ENCODE peak calls at places on chromosomes 2 and 18, in seven cellular contexts. H, R, Z, I, A, E and J are unnamed samples.

GRCh38 chr2:19336781-19337180 is 21.6 kb downstream of the OSR1 start:
- DNase-seq in H (no peak), R (no peak), Z (no peak), I (no peak), A (no peak), E (no peak), J (no peak)

GRCh38 chr2:173612354-173612753 is 257.7 kb downstream of the CDCA7 start:
- DNase-seq in H (no peak), R (peak; percentile 44), Z (no peak), I (no peak), A (no peak), E (no peak), J (no peak)

GRCh38 chr18:43661570-43661969 is 384.3 kb upstream of the SYT4 start:
- DNase-seq in H (peak; percentile 44), R (peak; percentile 63), Z (peak; percentile 41), I (peak; percentile 9), A (peak; percentile 16), E (peak; percentile 71), J (peak; percentile 46)

GRCh38 chr18:40956213-40956612 is 998.8 kb upstream of the PIK3C3 start:
- DNase-seq in H (no peak), R (no peak), Z (no peak), I (no peak), A (no peak), E (no peak), J (no peak)

GRCh38 chr2:165778653-165779451 is 15.2 kb downstream of the GALNT3 start:
- DNase-seq in H (peak; percentile 7), R (peak; percentile 67), Z (no peak), I (no peak), A (peak; percentile 38), E (no peak), J (no peak)

GRCh38 chr2:235689427-235689853 is 195.6 kb downstream of the AGAP1 start:
- DNase-seq in H (no peak), R (no peak), Z (no peak), I (no peak), A (no peak), E (no peak), J (no peak)

GRCh38 chr2:47015206-47015605 is 99.6 kb upstream of the MCFD2 start:
- DNase-seq in H (no peak), R (no peak), Z (no peak), I (no peak), A (no peak), E (no peak), J (no peak)

GRCh38 chr18:28529644-28530043 is 352.7 kb upstream of the CDH2 start:
- DNase-seq in H (peak; percentile 52), R (no peak), Z (no peak), I (no peak), A (no peak), E (no peak), J (no peak)

GRCh38 chr2:219331560-219332213 is 857 bp downstream of the RESP18 start:
- DNase-seq in H (no peak), R (no peak), Z (peak; percentile 66), I (peak; percentile 12), A (no peak), E (peak; percentile 26), J (no peak)

GRCh38 chr18:3118195-3119010 is 101.4 kb downstream of the MYOM1 start:
- DNase-seq in H (no peak), R (no peak), Z (no peak), I (no peak), A (no peak), E (no peak), J (no peak)

GRCh38 chr2:8080063-8080462 is 601.8 kb upstream of the ID2 start:
- DNase-seq in H (no peak), R (no peak), Z (no peak), I (no peak), A (no peak), E (no peak), J (no peak)

GRCh38 chr2:68877079-68877772 is 6.0 kb upstream of the BMP10 start:
- DNase-seq in H (peak; percentile 32), R (no peak), Z (no peak), I (no peak), A (no peak), E (no peak), J (no peak)

GRCh38 chr18:79692886-79693285 is 13.3 kb downstream of the CTDP1 start:
- DNase-seq in H (no peak), R (no peak), Z (no peak), I (no peak), A (no peak), E (no peak), J (no peak)

GRCh38 chr2:223122706-223123265 is 70.8 kb downstream of the KCNE4 start:
- DNase-seq in H (peak; percentile 62), R (no peak), Z (no peak), I (no peak), A (no peak), E (no peak), J (no peak)

GRCh38 chr18:11963991-11964484 is 17.3 kb upstream of the IMPA2 start:
- DNase-seq in H (no peak), R (no peak), Z (no peak), I (no peak), A (no peak), E (peak; percentile 43), J (no peak)

GRCh38 chr2:38380397-38381130 is 3.5 kb upstream of the ATL2 start:
- DNase-seq in H (no peak), R (peak; percentile 48), Z (no peak), I (no peak), A (peak; percentile 44), E (no peak), J (no peak)

GRCh38 chr2:168699834-168700417 is 102.5 kb upstream of the NOSTRIN start:
- DNase-seq in H (no peak), R (no peak), Z (peak; percentile 80), I (no peak), A (no peak), E (peak; percentile 67), J (no peak)

GRCh38 chr2:107712857-107713256 is 113.8 kb upstream of the RGPD4 start:
- DNase-seq in H (no peak), R (no peak), Z (no peak), I (no peak), A (no peak), E (no peak), J (no peak)

GRCh38 chr2:144798019-144798418 is 278.1 kb upstream of the ZEB2 start:
- DNase-seq in H (no peak), R (no peak), Z (no peak), I (no peak), A (no peak), E (no peak), J (no peak)

DNA sequence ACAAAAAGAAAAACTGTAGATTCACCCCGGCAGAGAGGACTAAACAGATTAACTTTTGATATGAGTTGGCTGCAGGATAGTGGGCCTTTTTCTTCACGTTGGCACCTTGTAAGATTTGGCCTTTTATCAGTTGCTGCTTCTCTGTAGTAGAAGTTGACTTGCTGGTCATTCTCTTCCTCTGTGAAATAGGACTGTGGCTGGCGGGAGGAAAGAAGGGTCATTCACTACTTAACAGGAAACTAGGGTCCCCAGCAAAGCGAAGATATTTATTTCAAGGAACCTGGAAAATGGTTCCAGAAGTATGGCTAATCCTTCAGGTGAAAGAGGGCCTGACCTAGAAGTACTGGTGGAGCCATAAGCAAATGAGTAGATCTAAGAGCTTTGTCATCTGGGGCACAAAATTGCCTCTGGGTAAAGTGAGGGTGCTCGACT is 383 bp upstream of the ATP5MC3 start:
- DNase-seq in H (no peak), R (no peak), Z (no peak), I (no peak), A (no peak), E (no peak), J (no peak)
- H3K4me3 ChIP-seq in H (peak overlapping the region; percentile 69), R (peak overlapping the region; percentile 96), Z (peak overlapping the region; percentile 1), I (peak overlapping the region; percentile 84), A (peak overlapping the region; percentile 85), E (peak overlapping the region; percentile 73), J (peak overlapping the region; percentile 96)

GRCh38 chr2:26700078-26700477 is 7.6 kb downstream of the KCNK3 start:
- DNase-seq in H (no peak), R (no peak), Z (no peak), I (no peak), A (no peak), E (no peak), J (no peak)

GRCh38 chr2:26705126-26705525 is 12.6 kb downstream of the KCNK3 start:
- DNase-seq in H (no peak), R (no peak), Z (no peak), I (no peak), A (no peak), E (no peak), J (no peak)

GRCh38 chr2:26701596-26701995 is 9.1 kb downstream of the KCNK3 start:
- DNase-seq in H (no peak), R (no peak), Z (no peak), I (no peak), A (no peak), E (no peak), J (no peak)

GRCh38 chr2:26704441-26704977 is 12.0 kb downstream of the KCNK3 start:
- DNase-seq in H (no peak), R (no peak), Z (no peak), I (no peak), A (no peak), E (peak; percentile 83), J (no peak)

GRCh38 chr2:26702025-26702424 is 9.5 kb downstream of the KCNK3 start:
- DNase-seq in H (no peak), R (no peak), Z (no peak), I (no peak), A (no peak), E (no peak), J (no peak)
- H3K27ac ChIP-seq in H (no peak overlapping the region), R (no peak overlapping the region), Z (no peak overlapping the region), I (no peak overlapping the region), A (no peak overlapping the region), E (no peak overlapping the region), J (no peak overlapping the region)

DNA sequence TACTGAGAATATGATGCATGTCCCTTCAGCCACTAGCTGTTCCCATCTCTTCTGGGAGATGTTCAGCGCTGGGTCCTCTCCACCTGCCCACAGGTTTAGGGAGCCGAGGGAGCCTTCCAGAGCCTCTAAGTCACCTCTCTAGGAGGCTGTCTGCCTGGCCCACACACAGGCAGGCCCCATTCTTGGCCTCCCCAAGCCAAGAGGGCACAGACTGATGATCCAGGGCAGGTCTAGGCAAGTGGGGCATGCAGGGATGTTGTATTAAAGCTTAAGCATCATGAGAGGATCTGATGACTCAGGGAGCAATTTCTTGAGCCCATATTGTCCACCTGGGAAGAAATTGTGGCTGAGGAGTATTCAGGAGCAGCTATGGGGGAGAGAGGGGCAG is 19.9 kb downstream of the TMSB10 start:
- DNase-seq in H (no peak), R (no peak), Z (no peak), I (no peak), A (no peak), E (no peak), J (peak; percentile 84)
- H2AFZ ChIP-seq in H (no peak overlapping the region), R (peak overlapping the region; percentile 87), Z (no peak overlapping the region), I (no peak overlapping the region), A (peak overlapping the region; percentile 70), E (no peak overlapping the region), J (no peak overlapping the region)

GRCh38 chr2:74741076-74741460 is 87.0 kb downstream of the SEMA4F start:
- DNase-seq in H (no peak), R (no peak), Z (no peak), I (no peak), A (no peak), E (no peak), J (no peak)

GRCh38 chr2:74739129-74739528 is 85.1 kb downstream of the SEMA4F start:
- DNase-seq in H (no peak), R (no peak), Z (no peak), I (no peak), A (no peak), E (no peak), J (no peak)

GRCh38 chr2:74741651-74742050 is 87.6 kb downstream of the SEMA4F start:
- DNase-seq in H (no peak), R (no peak), Z (no peak), I (no peak), A (no peak), E (no peak), J (no peak)

GRCh38 chr2:74739733-74740241 is 85.7 kb downstream of the SEMA4F start:
- DNase-seq in H (no peak), R (no peak), Z (no peak), I (no peak), A (no peak), E (no peak), J (no peak)

GRCh38 chr2:74740395-74741075 is 86.5 kb downstream of the SEMA4F start:
- DNase-seq in H (peak; percentile 77), R (no peak), Z (peak; percentile 87), I (peak; percentile 82), A (no peak), E (peak; percentile 95), J (peak; percentile 90)
- H3K4me3 ChIP-seq in H (no peak overlapping the region), R (no peak overlapping the region), Z (no peak overlapping the region), I (no peak overlapping the region), A (no peak overlapping the region), E (no peak overlapping the region), J (no peak overlapping the region)